ENCODE peak calls at places on chromosomes 5 and 9, in nine cellular contexts. R, L, V, O, C, X, H, J and G are unnamed samples.

GRCh38 chr9:69594180-69594579 is 78.0 kb downstream of the APBA1 start:
- DNase-seq in R (no peak), L (no peak), V (no peak), O (no peak), C (no peak), X (no peak), H (no peak), J (no peak), G (no peak)

GRCh38 chr5:171306785-171307591 is 2.1 kb upstream of the TLX3 start:
- DNase-seq in R (no peak), L (peak; percentile 39), V (no peak), O (no peak), C (no peak), X (no peak), H (no peak), J (no peak), G (peak; percentile 28)

GRCh38 chr5:102826629-102827028 is 71.5 kb downstream of the PAM start:
- DNase-seq in R (no peak), L (no peak), V (no peak), O (no peak), C (no peak), X (no peak), H (no peak), J (no peak), G (no peak)

GRCh38 chr9:96138616-96139015 is 163.4 kb downstream of the HSD17B3 start:
- DNase-seq in R (no peak), L (no peak), V (no peak), O (no peak), C (no peak), X (no peak), H (no peak), J (no peak), G (no peak)

GRCh38 chr5:56078675-56079500 is 84.1 kb upstream of the IL6ST start:
- DNase-seq in R (peak; percentile 60), L (no peak), V (peak; percentile 39), O (no peak), C (peak; percentile 47), X (no peak), H (no peak), J (peak; percentile 69), G (no peak)

GRCh38 chr5:926416-927171 is 33.9 kb downstream of the TRIP13 start:
- DNase-seq in R (peak; percentile 52), L (no peak), V (no peak), O (no peak), C (no peak), X (no peak), H (peak; percentile 78), J (peak; percentile 20), G (no peak)

GRCh38 chr9:123128591-123128990 is 95.1 kb downstream of the GPR21 start:
- DNase-seq in R (no peak), L (no peak), V (no peak), O (no peak), C (no peak), X (no peak), H (no peak), J (no peak), G (no peak)

GRCh38 chr5:124621279-124621678 is 125.2 kb downstream of the ZNF608 start:
- DNase-seq in R (no peak), L (no peak), V (no peak), O (no peak), C (no peak), X (no peak), H (no peak), J (no peak), G (no peak)

GRCh38 chr9:138072161-138072842 is 194.7 kb downstream of the CACNA1B start:
- DNase-seq in R (no peak), L (peak; percentile 50), V (no peak), O (peak; percentile 30), C (no peak), X (no peak), H (peak; percentile 49), J (no peak), G (no peak)

GRCh38 chr5:55855509-55855908 is 4.4 kb downstream of the IL31RA start:
- DNase-seq in R (peak; percentile 47), L (no peak), V (no peak), O (no peak), C (no peak), X (no peak), H (no peak), J (no peak), G (no peak)

GRCh38 chr5:122312670-122312988 is 592 bp downstream of the SNCAIP start:
- DNase-seq in R (peak; percentile 45), L (peak; percentile 66), V (peak; percentile 16), O (peak; percentile 54), C (peak; percentile 13), X (no peak), H (peak; percentile 83), J (peak; percentile 36), G (peak; percentile 6)

GRCh38 chr5:83924171-83924570 is 203.5 kb upstream of the HAPLN1 start:
- DNase-seq in R (peak; percentile 78), L (no peak), V (no peak), O (no peak), C (no peak), X (no peak), H (no peak), J (no peak), G (no peak)

GRCh38 chr9:112261133-112261532 is 72.3 kb downstream of the PTBP3 start:
- DNase-seq in R (no peak), L (no peak), V (no peak), O (no peak), C (no peak), X (no peak), H (no peak), J (no peak), G (no peak)

GRCh38 chr9:29209748-29210276 is 1636.5 kb upstream of the C9orf72 start:
- DNase-seq in R (no peak), L (no peak), V (no peak), O (no peak), C (no peak), X (no peak), H (no peak), J (no peak), G (peak; percentile 7)

GRCh38 chr9:29213374-29214161 is 1640.3 kb upstream of the C9orf72 start:
- DNase-seq in R (no peak), L (peak; percentile 59), V (no peak), O (no peak), C (no peak), X (no peak), H (no peak), J (no peak), G (peak; percentile 43)

GRCh38 chr9:29211003-29211584 is 1637.8 kb upstream of the C9orf72 start:
- DNase-seq in R (no peak), L (no peak), V (no peak), O (no peak), C (no peak), X (no peak), H (no peak), J (no peak), G (no peak)

GRCh38 chr9:29212590-29213373 is 1639.5 kb upstream of the C9orf72 start:
- DNase-seq in R (no peak), L (peak; percentile 53), V (no peak), O (no peak), C (no peak), X (no peak), H (no peak), J (no peak), G (peak; percentile 62)

DNA sequence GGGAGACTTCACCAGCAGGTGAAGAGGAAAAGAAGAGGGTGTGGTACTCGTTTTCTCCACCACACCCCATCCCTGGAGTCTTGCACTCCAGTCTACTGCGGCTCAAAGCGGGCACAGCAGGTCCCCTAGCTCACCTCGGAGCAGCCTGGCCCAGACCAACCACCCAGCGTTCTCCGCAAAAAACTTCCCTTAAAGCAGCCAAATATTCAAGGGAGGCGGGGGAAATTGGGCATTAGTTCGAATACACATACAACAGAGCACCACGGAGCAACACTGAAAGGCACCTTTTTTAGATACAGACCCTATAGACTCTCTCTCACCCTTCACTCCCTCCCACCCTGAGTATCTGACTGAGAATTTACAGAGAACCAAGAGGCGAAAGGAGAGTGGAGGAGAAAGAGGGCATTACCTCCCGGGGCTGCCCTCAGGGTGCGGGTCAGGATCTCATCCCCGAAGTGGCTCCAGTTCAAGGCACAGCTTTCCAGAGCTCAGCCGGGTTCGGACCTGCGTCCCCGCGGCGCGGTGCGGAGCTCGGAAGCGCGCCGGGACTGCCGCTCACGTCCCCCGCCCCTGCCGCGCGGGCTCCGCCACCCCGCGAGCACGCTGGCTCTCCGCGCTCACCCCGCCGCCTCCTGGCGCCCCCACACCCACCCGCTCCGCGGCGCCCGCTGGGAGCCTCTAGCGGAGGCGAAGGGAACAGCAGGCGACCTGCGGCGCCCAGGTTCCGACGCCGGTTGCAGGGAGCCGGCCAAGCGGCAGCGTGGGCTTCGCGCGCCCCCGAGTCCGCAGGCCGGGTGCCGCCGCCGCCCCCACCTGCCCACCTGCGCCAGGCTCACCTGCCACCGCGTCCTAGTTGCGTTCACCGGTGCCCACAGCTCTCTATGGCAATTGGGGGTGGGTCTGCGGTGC is 1638.7 kb upstream of the C9orf72 start:
- DNase-seq in R (peak; percentile 35), L (peak; percentile 74), V (peak; percentile 22), O (peak; percentile 68), C (no peak), X (peak; percentile 21), H (peak; percentile 78), J (no peak), G (peak; percentile 79)
- H3K4me3 ChIP-seq in R (peak overlapping the region; percentile 39), L (peak overlapping the region; percentile 16), V (no peak overlapping the region), O (peak overlapping the region; percentile 14), C (peak overlapping the region; percentile 56), X (no peak overlapping the region), H (peak overlapping the region; percentile 14), J (no peak overlapping the region), G (peak overlapping the region; percentile 69)

DNA sequence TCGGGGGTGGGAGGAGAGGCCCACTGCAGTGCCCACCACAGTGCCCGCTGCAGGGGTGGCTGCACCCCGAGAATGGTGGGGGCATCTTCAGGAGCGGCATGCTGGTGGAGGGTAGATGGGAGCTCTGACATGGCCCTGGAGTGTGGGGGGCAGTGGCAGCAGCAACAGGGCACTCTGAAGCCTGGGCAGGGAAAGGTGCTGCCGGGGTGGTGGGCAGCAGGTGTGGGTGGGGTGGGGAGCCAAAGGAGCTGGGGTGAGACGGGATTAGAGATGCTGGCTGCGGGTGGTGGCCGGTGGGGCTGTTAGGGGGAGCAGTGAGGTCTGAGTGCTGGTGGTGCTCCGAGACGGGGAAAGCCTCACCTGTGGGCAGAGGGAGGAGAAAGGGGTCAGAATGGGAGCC is 18.0 kb downstream of the FAM193B start:
- DNase-seq in R (no peak), L (no peak), V (no peak), O (no peak), C (no peak), X (no peak), H (peak; percentile 65), J (no peak), G (no peak)
- H3K27ac ChIP-seq in R (no peak overlapping the region), L (no peak overlapping the region), V (no peak overlapping the region), O (no peak overlapping the region), C (peak overlapping the region; percentile 79), X (no peak overlapping the region), H (peak overlapping the region; percentile 65), J (peak overlapping the region; percentile 79), G (no peak overlapping the region)

DNA sequence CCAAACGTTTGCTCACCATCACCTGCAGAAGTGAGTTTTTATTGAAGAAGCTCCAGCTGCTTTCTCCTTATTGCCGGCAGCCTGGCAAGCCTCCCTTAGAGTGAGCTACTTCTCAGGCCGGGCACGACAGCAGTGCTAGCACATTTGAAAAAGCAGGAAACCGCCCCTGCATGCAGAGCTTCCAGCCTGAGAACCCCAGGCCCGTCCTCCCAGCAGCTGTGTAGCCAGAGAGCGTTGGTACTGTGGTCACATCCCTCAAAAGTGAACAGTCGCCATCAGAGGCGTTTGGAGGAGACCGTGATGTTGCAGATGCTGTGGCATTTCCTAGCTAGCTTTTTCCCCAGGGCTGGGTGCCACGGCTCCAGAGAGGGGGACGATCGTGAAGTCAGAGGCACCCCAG is 23.5 kb downstream of the SLC25A25 start:
- DNase-seq in R (no peak), L (peak; percentile 46), V (no peak), O (peak; percentile 47), C (no peak), X (no peak), H (no peak), J (no peak), G (peak; percentile 81)
- H3K4me3 ChIP-seq in R (no peak overlapping the region), L (no peak overlapping the region), V (no peak overlapping the region), O (no peak overlapping the region), C (peak overlapping the region; percentile 38), X (no peak overlapping the region), H (no peak overlapping the region), J (peak overlapping the region; percentile 7), G (peak overlapping the region; percentile 59)

GRCh38 chr9:133975511-133975910 is 16.6 kb downstream of the VAV2 start:
- DNase-seq in R (no peak), L (no peak), V (no peak), O (no peak), C (peak; percentile 4), X (no peak), H (peak; percentile 19), J (no peak), G (no peak)
- H3K27ac ChIP-seq in R (no peak overlapping the region), L (no peak overlapping the region), V (peak overlapping the region; percentile 83), O (no peak overlapping the region), C (no peak overlapping the region), X (no peak overlapping the region), H (no peak overlapping the region), J (no peak overlapping the region), G (no peak overlapping the region)